ENCODE peak calls at places on chromosomes 4 and X, in ten cellular contexts. One of them, this sample, is unnamed.
A peak's percentile ranks its signal among the peaks of the same experiment; 100 is the strongest.

GRCh38 chr4:71377561-71377960 is 38.7 kb downstream of the SLC4A4 start:
- DNase-seq in mucosa of gallbladder: no peak
- DNase-seq in left ventricle myocardium inferior: no peak
- DNase-seq in GM04504: peak; percentile 79
- DNase-seq in OCI-LY7: no peak
- DNase-seq in ecto neural progenitor cell: no peak
- DNase-seq in AG20443: peak; percentile 68
- DNase-seq in iPS-NIHi11: no peak
- DNase-seq in stimulated activated CD8-positive, alpha-beta memory T cell treated with anti-CD3 and anti-CD28 coated beads, Interleukin-7, amount 100 ng/mL, for 1 hour: no peak
- DNase-seq in LoVo: peak; percentile 9
- DNase-seq in this sample: no peak

GRCh38 chr4:137307806-137308205 is 224.5 kb downstream of the PCDH18 start:
- DNase-seq in mucosa of gallbladder: no peak
- DNase-seq in left ventricle myocardium inferior: no peak
- DNase-seq in GM04504: peak; percentile 60
- DNase-seq in OCI-LY7: no peak
- DNase-seq in ecto neural progenitor cell: no peak
- DNase-seq in AG20443: peak; percentile 63
- DNase-seq in iPS-NIHi11: no peak
- DNase-seq in stimulated activated CD8-positive, alpha-beta memory T cell treated with anti-CD3 and anti-CD28 coated beads, Interleukin-7, amount 100 ng/mL, for 1 hour: no peak
- DNase-seq in LoVo: no peak
- DNase-seq in this sample: no peak

GRCh38 chrX:31921236-31921635 is 849.4 kb upstream of the FTHL17 start:
- DNase-seq in mucosa of gallbladder: no peak
- DNase-seq in left ventricle myocardium inferior: no peak
- DNase-seq in GM04504: no peak
- DNase-seq in OCI-LY7: no peak
- DNase-seq in ecto neural progenitor cell: no peak
- DNase-seq in AG20443: no peak
- DNase-seq in iPS-NIHi11: no peak
- DNase-seq in stimulated activated CD8-positive, alpha-beta memory T cell treated with anti-CD3 and anti-CD28 coated beads, Interleukin-7, amount 100 ng/mL, for 1 hour: no peak
- DNase-seq in LoVo: no peak
- DNase-seq in this sample: no peak

GRCh38 chrX:80550722-80551121 is 130.5 kb downstream of the TENT5D start:
- DNase-seq in mucosa of gallbladder: no peak
- DNase-seq in left ventricle myocardium inferior: no peak
- DNase-seq in GM04504: no peak
- DNase-seq in OCI-LY7: peak; percentile 0
- DNase-seq in ecto neural progenitor cell: no peak
- DNase-seq in AG20443: no peak
- DNase-seq in iPS-NIHi11: peak; percentile 15
- DNase-seq in stimulated activated CD8-positive, alpha-beta memory T cell treated with anti-CD3 and anti-CD28 coated beads, Interleukin-7, amount 100 ng/mL, for 1 hour: no peak
- DNase-seq in LoVo: no peak
- DNase-seq in this sample: peak; percentile 3

GRCh38 chrX:25721564-25721963 is 416.6 kb upstream of the MAGEB18 start:
- DNase-seq in mucosa of gallbladder: no peak
- DNase-seq in left ventricle myocardium inferior: no peak
- DNase-seq in GM04504: no peak
- DNase-seq in OCI-LY7: peak; percentile 0
- DNase-seq in ecto neural progenitor cell: no peak
- DNase-seq in AG20443: no peak
- DNase-seq in iPS-NIHi11: no peak
- DNase-seq in stimulated activated CD8-positive, alpha-beta memory T cell treated with anti-CD3 and anti-CD28 coated beads, Interleukin-7, amount 100 ng/mL, for 1 hour: no peak
- DNase-seq in LoVo: no peak
- DNase-seq in this sample: peak; percentile 6

GRCh38 chr4:19645589-19645988 is 606.1 kb upstream of the SLIT2 start:
- DNase-seq in mucosa of gallbladder: no peak
- DNase-seq in left ventricle myocardium inferior: no peak
- DNase-seq in GM04504: no peak
- DNase-seq in OCI-LY7: no peak
- DNase-seq in ecto neural progenitor cell: no peak
- DNase-seq in AG20443: no peak
- DNase-seq in iPS-NIHi11: no peak
- DNase-seq in stimulated activated CD8-positive, alpha-beta memory T cell treated with anti-CD3 and anti-CD28 coated beads, Interleukin-7, amount 100 ng/mL, for 1 hour: no peak
- DNase-seq in LoVo: no peak
- DNase-seq in this sample: no peak

GRCh38 chr4:10158355-10158942 is 41.9 kb upstream of the WDR1 start:
- DNase-seq in mucosa of gallbladder: no peak
- DNase-seq in left ventricle myocardium inferior: no peak
- DNase-seq in GM04504: no peak
- DNase-seq in OCI-LY7: no peak
- DNase-seq in ecto neural progenitor cell: no peak
- DNase-seq in AG20443: no peak
- DNase-seq in iPS-NIHi11: no peak
- DNase-seq in stimulated activated CD8-positive, alpha-beta memory T cell treated with anti-CD3 and anti-CD28 coated beads, Interleukin-7, amount 100 ng/mL, for 1 hour: no peak
- DNase-seq in LoVo: no peak
- DNase-seq in this sample: no peak

GRCh38 chr4:150874386-150875226 is 140.5 kb downstream of the LRBA start:
- DNase-seq in mucosa of gallbladder: no peak
- DNase-seq in left ventricle myocardium inferior: peak; percentile 63
- DNase-seq in GM04504: no peak
- DNase-seq in OCI-LY7: no peak
- DNase-seq in ecto neural progenitor cell: no peak
- DNase-seq in AG20443: no peak
- DNase-seq in iPS-NIHi11: no peak
- DNase-seq in stimulated activated CD8-positive, alpha-beta memory T cell treated with anti-CD3 and anti-CD28 coated beads, Interleukin-7, amount 100 ng/mL, for 1 hour: no peak
- DNase-seq in LoVo: no peak
- DNase-seq in this sample: no peak

GRCh38 chr4:5448286-5448685 is 260.1 kb downstream of the EVC2 start:
- DNase-seq in mucosa of gallbladder: no peak
- DNase-seq in left ventricle myocardium inferior: no peak
- DNase-seq in GM04504: no peak
- DNase-seq in OCI-LY7: no peak
- DNase-seq in ecto neural progenitor cell: peak; percentile 3
- DNase-seq in AG20443: no peak
- DNase-seq in iPS-NIHi11: no peak
- DNase-seq in stimulated activated CD8-positive, alpha-beta memory T cell treated with anti-CD3 and anti-CD28 coated beads, Interleukin-7, amount 100 ng/mL, for 1 hour: no peak
- DNase-seq in LoVo: no peak
- DNase-seq in this sample: no peak

GRCh38 chr4:56739104-56739777 is 58.1 kb upstream of the HOPX start:
- DNase-seq in mucosa of gallbladder: no peak
- DNase-seq in left ventricle myocardium inferior: no peak
- DNase-seq in GM04504: no peak
- DNase-seq in OCI-LY7: no peak
- DNase-seq in ecto neural progenitor cell: no peak
- DNase-seq in AG20443: peak; percentile 24
- DNase-seq in iPS-NIHi11: no peak
- DNase-seq in stimulated activated CD8-positive, alpha-beta memory T cell treated with anti-CD3 and anti-CD28 coated beads, Interleukin-7, amount 100 ng/mL, for 1 hour: no peak
- DNase-seq in LoVo: no peak
- DNase-seq in this sample: no peak

GRCh38 chr4:182093431-182093831 is 149.8 kb upstream of the TENM3 start:
- DNase-seq in mucosa of gallbladder: no peak
- DNase-seq in left ventricle myocardium inferior: no peak
- DNase-seq in GM04504: no peak
- DNase-seq in OCI-LY7: no peak
- DNase-seq in ecto neural progenitor cell: no peak
- DNase-seq in AG20443: no peak
- DNase-seq in iPS-NIHi11: no peak
- DNase-seq in stimulated activated CD8-positive, alpha-beta memory T cell treated with anti-CD3 and anti-CD28 coated beads, Interleukin-7, amount 100 ng/mL, for 1 hour: no peak
- DNase-seq in LoVo: no peak
- DNase-seq in this sample: no peak

GRCh38 chr4:155271557-155271956 is 63.1 kb downstream of the NPY2R start:
- DNase-seq in mucosa of gallbladder: no peak
- DNase-seq in left ventricle myocardium inferior: no peak
- DNase-seq in GM04504: no peak
- DNase-seq in OCI-LY7: no peak
- DNase-seq in ecto neural progenitor cell: no peak
- DNase-seq in AG20443: no peak
- DNase-seq in iPS-NIHi11: no peak
- DNase-seq in stimulated activated CD8-positive, alpha-beta memory T cell treated with anti-CD3 and anti-CD28 coated beads, Interleukin-7, amount 100 ng/mL, for 1 hour: no peak
- DNase-seq in LoVo: no peak
- DNase-seq in this sample: peak; percentile 10

This sample was measured in erythroblast.